ENCODE peak calls at places on chromosomes 6 and 20, in five cellular contexts. One of them, this sample, is unnamed.

GRCh38 chr6:37550436-37550835 is 50.7 kb upstream of the CCDC167 start:
- DNase-seq in foreskin keratinocyte: no peak
- DNase-seq in HFFc6: no peak
- DNase-seq in T-helper 1 cell: no peak
- DNase-seq in activated CD8-positive, alpha-beta T cell treated with anti-CD3 and anti-CD28 coated beads for 36 hours: no peak
- DNase-seq in this sample: no peak

GRCh38 chr20:9279905-9280304 is 211.0 kb downstream of the PLCB4 start:
- DNase-seq in foreskin keratinocyte: no peak
- DNase-seq in T-helper 1 cell: no peak
- DNase-seq in activated CD8-positive, alpha-beta T cell treated with anti-CD3 and anti-CD28 coated beads for 36 hours: no peak
- DNase-seq in HFFc6: no peak
- DNase-seq in this sample: no peak

GRCh38 chr20:10761232-10761631 is 87.4 kb upstream of the JAG1 start:
- DNase-seq in HFFc6: no peak
- DNase-seq in T-helper 1 cell: no peak
- DNase-seq in activated CD8-positive, alpha-beta T cell treated with anti-CD3 and anti-CD28 coated beads for 36 hours: no peak
- DNase-seq in foreskin keratinocyte: peak
- DNase-seq in this sample: no peak

GRCh38 chr20:44113642-44113945 is 73.4 kb downstream of the JPH2 start:
- DNase-seq in HFFc6: no peak
- DNase-seq in activated CD8-positive, alpha-beta T cell treated with anti-CD3 and anti-CD28 coated beads for 36 hours: no peak
- DNase-seq in T-helper 1 cell: no peak
- DNase-seq in foreskin keratinocyte: no peak
- DNase-seq in this sample: no peak

GRCh38 chr20:5135363-5136012 is 8.7 kb downstream of the CDS2 start:
- DNase-seq in HFFc6: no peak
- DNase-seq in T-helper 1 cell: no peak
- DNase-seq in foreskin keratinocyte: no peak
- DNase-seq in activated CD8-positive, alpha-beta T cell treated with anti-CD3 and anti-CD28 coated beads for 36 hours: no peak
- DNase-seq in this sample: no peak

GRCh38 chr20:50348118-50348517 is 157.5 kb downstream of the CEBPB start:
- DNase-seq in activated CD8-positive, alpha-beta T cell treated with anti-CD3 and anti-CD28 coated beads for 36 hours: no peak
- DNase-seq in foreskin keratinocyte: no peak
- DNase-seq in HFFc6: no peak
- DNase-seq in T-helper 1 cell: no peak
- DNase-seq in this sample: no peak

GRCh38 chr6:168128631-168129291 is 49.7 kb upstream of the FRMD1 start:
- DNase-seq in activated CD8-positive, alpha-beta T cell treated with anti-CD3 and anti-CD28 coated beads for 36 hours: no peak
- DNase-seq in HFFc6: no peak
- DNase-seq in foreskin keratinocyte: no peak
- DNase-seq in T-helper 1 cell: no peak
- DNase-seq in this sample: no peak

GRCh38 chr6:17347012-17347411 is 46.4 kb upstream of the CAP2 start:
- DNase-seq in HFFc6: peak
- DNase-seq in T-helper 1 cell: no peak
- DNase-seq in activated CD8-positive, alpha-beta T cell treated with anti-CD3 and anti-CD28 coated beads for 36 hours: no peak
- DNase-seq in foreskin keratinocyte: no peak
- DNase-seq in this sample: no peak

GRCh38 chr20:44033344-44033743 is 118.7 kb downstream of the TOX2 start:
- DNase-seq in HFFc6: no peak
- DNase-seq in T-helper 1 cell: no peak
- DNase-seq in activated CD8-positive, alpha-beta T cell treated with anti-CD3 and anti-CD28 coated beads for 36 hours: peak
- DNase-seq in foreskin keratinocyte: no peak
- DNase-seq in this sample: no peak

GRCh38 chr6:134123666-134124208 is 71.3 kb upstream of the SLC2A12 start:
- DNase-seq in T-helper 1 cell: no peak
- DNase-seq in activated CD8-positive, alpha-beta T cell treated with anti-CD3 and anti-CD28 coated beads for 36 hours: peak
- DNase-seq in foreskin keratinocyte: peak
- DNase-seq in HFFc6: peak
- DNase-seq in this sample: peak

GRCh38 chr6:113403966-113404575 is 453.1 kb upstream of the MARCKS start:
- DNase-seq in T-helper 1 cell: no peak
- DNase-seq in activated CD8-positive, alpha-beta T cell treated with anti-CD3 and anti-CD28 coated beads for 36 hours: no peak
- DNase-seq in HFFc6: no peak
- DNase-seq in foreskin keratinocyte: no peak
- DNase-seq in this sample: no peak

GRCh38 chr20:48831702-48832422 is 4.1 kb upstream of the PREX1 start:
- DNase-seq in HFFc6: peak
- DNase-seq in foreskin keratinocyte: no peak
- DNase-seq in T-helper 1 cell: no peak
- DNase-seq in activated CD8-positive, alpha-beta T cell treated with anti-CD3 and anti-CD28 coated beads for 36 hours: no peak
- DNase-seq in this sample: peak

GRCh38 chr6:112475083-112475482 is 128.0 kb downstream of the RFPL4B start:
- DNase-seq in HFFc6: peak
- DNase-seq in foreskin keratinocyte: peak
- DNase-seq in T-helper 1 cell: no peak
- DNase-seq in activated CD8-positive, alpha-beta T cell treated with anti-CD3 and anti-CD28 coated beads for 36 hours: no peak
- DNase-seq in this sample: peak

GRCh38 chr6:127210725-127211124 is 55.9 kb upstream of the RNF146 start:
- DNase-seq in T-helper 1 cell: no peak
- DNase-seq in activated CD8-positive, alpha-beta T cell treated with anti-CD3 and anti-CD28 coated beads for 36 hours: no peak
- DNase-seq in foreskin keratinocyte: no peak
- DNase-seq in HFFc6: no peak
- DNase-seq in this sample: no peak

GRCh38 chr6:143592335-143592734 is 80.8 kb upstream of the FUCA2 start:
- DNase-seq in foreskin keratinocyte: no peak
- DNase-seq in HFFc6: no peak
- DNase-seq in activated CD8-positive, alpha-beta T cell treated with anti-CD3 and anti-CD28 coated beads for 36 hours: no peak
- DNase-seq in T-helper 1 cell: no peak
- DNase-seq in this sample: no peak

GRCh38 chr20:2519115-2519815 is 10.6 kb upstream of the ZNF343 start:
- DNase-seq in T-helper 1 cell: no peak
- DNase-seq in foreskin keratinocyte: no peak
- DNase-seq in HFFc6: peak
- DNase-seq in activated CD8-positive, alpha-beta T cell treated with anti-CD3 and anti-CD28 coated beads for 36 hours: no peak
- DNase-seq in this sample: no peak

GRCh38 chr20:57387945-57388351 is 3.2 kb upstream of the RBM38 start:
- DNase-seq in activated CD8-positive, alpha-beta T cell treated with anti-CD3 and anti-CD28 coated beads for 36 hours: no peak
- DNase-seq in HFFc6: no peak
- DNase-seq in T-helper 1 cell: no peak
- DNase-seq in foreskin keratinocyte: no peak
- DNase-seq in this sample: no peak

GRCh38 chr6:136123464-136123863 is 126.6 kb downstream of the MTFR2 start:
- DNase-seq in T-helper 1 cell: no peak
- DNase-seq in activated CD8-positive, alpha-beta T cell treated with anti-CD3 and anti-CD28 coated beads for 36 hours: no peak
- DNase-seq in foreskin keratinocyte: peak
- DNase-seq in HFFc6: peak
- DNase-seq in this sample: peak

GRCh38 chr6:112365952-112366351 is 18.8 kb downstream of the RFPL4B start:
- DNase-seq in foreskin keratinocyte: no peak
- DNase-seq in T-helper 1 cell: no peak
- DNase-seq in activated CD8-positive, alpha-beta T cell treated with anti-CD3 and anti-CD28 coated beads for 36 hours: no peak
- DNase-seq in HFFc6: no peak
- DNase-seq in this sample: no peak

GRCh38 chr6:23446394-23447001 is 679.5 kb upstream of the NRSN1 start:
- DNase-seq in activated CD8-positive, alpha-beta T cell treated with anti-CD3 and anti-CD28 coated beads for 36 hours: no peak
- DNase-seq in foreskin keratinocyte: no peak
- DNase-seq in T-helper 1 cell: no peak
- DNase-seq in HFFc6: no peak
- DNase-seq in this sample: no peak

GRCh38 chr20:11716945-11717248 is 200.8 kb upstream of the BTBD3 start:
- DNase-seq in HFFc6: no peak
- DNase-seq in activated CD8-positive, alpha-beta T cell treated with anti-CD3 and anti-CD28 coated beads for 36 hours: no peak
- DNase-seq in foreskin keratinocyte: no peak
- DNase-seq in T-helper 1 cell: no peak
- DNase-seq in this sample: no peak

GRCh38 chr20:48064929-48065328 is 279.6 kb upstream of the SULF2 start:
- DNase-seq in activated CD8-positive, alpha-beta T cell treated with anti-CD3 and anti-CD28 coated beads for 36 hours: no peak
- DNase-seq in T-helper 1 cell: no peak
- DNase-seq in HFFc6: peak
- DNase-seq in foreskin keratinocyte: no peak
- DNase-seq in this sample: no peak

GRCh38 chr20:3808141-3808479 is 12.0 kb downstream of the CDC25B start:
- DNase-seq in T-helper 1 cell: no peak
- DNase-seq in HFFc6: peak
- DNase-seq in activated CD8-positive, alpha-beta T cell treated with anti-CD3 and anti-CD28 coated beads for 36 hours: no peak
- DNase-seq in foreskin keratinocyte: peak
- DNase-seq in this sample: peak

GRCh38 chr6:25446815-25447569 is 167.8 kb downstream of the CARMIL1 start:
- DNase-seq in HFFc6: no peak
- DNase-seq in foreskin keratinocyte: peak
- DNase-seq in T-helper 1 cell: no peak
- DNase-seq in activated CD8-positive, alpha-beta T cell treated with anti-CD3 and anti-CD28 coated beads for 36 hours: no peak
- DNase-seq in this sample: no peak